ENCODE peak calls at places on chromosomes 12 and 14, in seven cellular contexts. H is Peyer's patch, K is HFFc6, B is progenitor cell of endocrine pancreas, J is HCT116, G is dorsolateral prefrontal cortex, P is astrocyte of the spinal cord. X is an unnamed sample.

GRCh38 chr12:15278816-15279658 is 43.3 kb upstream of the PTPRO start:
- DNase-seq in H (peak), K (peak), B (no peak), J (no peak), G (no peak), P (peak), X (no peak)

GRCh38 chr12:22038734-22039133 is 7.3 kb upstream of the CMAS start:
- DNase-seq in H (no peak), K (no peak), B (no peak), J (no peak), G (no peak), P (no peak), X (no peak)

GRCh38 chr14:33990790-33991189 is 39.9 kb upstream of the EGLN3 start:
- DNase-seq in H (no peak), K (no peak), B (no peak), J (no peak), G (no peak), P (no peak), X (no peak)

GRCh38 chr12:132320767-132321211 is 8.6 kb downstream of the GALNT9 start:
- DNase-seq in H (no peak), K (no peak), B (no peak), J (no peak), G (no peak), P (no peak), X (no peak)

GRCh38 chr12:71759941-71760340 is 5.3 kb downstream of the RAB21 start:
- DNase-seq in H (no peak), K (no peak), B (no peak), J (no peak), G (no peak), P (no peak), X (no peak)

GRCh38 chr14:68719634-68720384 is 73.1 kb downstream of the ZFP36L1 start:
- DNase-seq in H (no peak), K (no peak), B (no peak), J (no peak), G (no peak), P (no peak), X (no peak)

GRCh38 chr14:85534435-85534834 is 4.5 kb downstream of the FLRT2 start:
- DNase-seq in H (no peak), K (no peak), B (no peak), J (no peak), G (peak), P (no peak), X (no peak)

GRCh38 chr12:124538194-124539082 is 29.0 kb downstream of the NCOR2 start:
- DNase-seq in H (no peak), K (no peak), B (no peak), J (no peak), G (no peak), P (no peak), X (no peak)

GRCh38 chr14:59103396-59103795 is 85.1 kb upstream of the DAAM1 start:
- DNase-seq in H (no peak), K (peak), B (no peak), J (no peak), G (no peak), P (peak), X (no peak)

GRCh38 chr12:110585231-110585799 is 2.2 kb upstream of the PPTC7 start:
- DNase-seq in H (no peak), K (peak), B (no peak), J (no peak), G (no peak), P (peak), X (no peak)

GRCh38 chr12:21169878-21170472 is 39.0 kb downstream of the SLCO1B1 start:
- DNase-seq in H (no peak), K (peak), B (peak), J (peak), G (no peak), P (peak), X (no peak)

GRCh38 chr12:57210461-57210860 is 6.1 kb upstream of the NXPH4 start:
- DNase-seq in H (no peak), K (no peak), B (no peak), J (no peak), G (no peak), P (no peak), X (no peak)

GRCh38 chr12:15220961-15221885 is at the start of gene RERG:
- DNase-seq in H (peak), K (peak), B (peak), J (peak), G (peak), P (peak), X (peak)

GRCh38 chr12:94305293-94305957 is 154.2 kb downstream of the CEP83 start:
- DNase-seq in H (no peak), K (peak), B (no peak), J (no peak), G (no peak), P (peak), X (no peak)

GRCh38 chr12:39619316-39619659 is 315 bp downstream of the ABCD2 start:
- DNase-seq in H (no peak), K (no peak), B (no peak), J (no peak), G (no peak), P (no peak), X (no peak)

GRCh38 chr14:74244115-74244514 is 4.9 kb downstream of the VSX2 start:
- DNase-seq in H (no peak), K (no peak), B (no peak), J (no peak), G (no peak), P (no peak), X (no peak)
- TF ChIP-seq CTCF in H (no peak), K (no peak), B (peak), J (peak), G (no peak), P (peak), X (no peak)

GRCh38 chr12:74906224-74906623 is 303.4 kb downstream of the KCNC2 start:
- DNase-seq in H (no peak), K (no peak), B (no peak), J (no peak), G (no peak), P (no peak), X (no peak)
- TF ChIP-seq CTCF in H (no peak), K (no peak), B (no peak), J (peak), G (no peak), P (peak), X (no peak)

GRCh38 chr12:53755451-53756290 is 3.9 kb upstream of the CISTR start:
- DNase-seq in H (no peak), K (no peak), B (no peak), J (no peak), G (no peak), P (no peak), X (no peak)
- TF ChIP-seq CTCF in H (no peak), K (peak), B (no peak), J (peak), G (no peak), P (no peak), X (no peak)

GRCh38 chr12:104764225-104765073 is 193.6 kb downstream of the SLC41A2 start:
- DNase-seq in H (no peak), K (no peak), B (no peak), J (no peak), G (no peak), P (no peak), X (no peak)
- TF ChIP-seq CTCF in H (no peak), K (no peak), B (no peak), J (no peak), G (no peak), P (no peak), X (no peak)

DNA sequence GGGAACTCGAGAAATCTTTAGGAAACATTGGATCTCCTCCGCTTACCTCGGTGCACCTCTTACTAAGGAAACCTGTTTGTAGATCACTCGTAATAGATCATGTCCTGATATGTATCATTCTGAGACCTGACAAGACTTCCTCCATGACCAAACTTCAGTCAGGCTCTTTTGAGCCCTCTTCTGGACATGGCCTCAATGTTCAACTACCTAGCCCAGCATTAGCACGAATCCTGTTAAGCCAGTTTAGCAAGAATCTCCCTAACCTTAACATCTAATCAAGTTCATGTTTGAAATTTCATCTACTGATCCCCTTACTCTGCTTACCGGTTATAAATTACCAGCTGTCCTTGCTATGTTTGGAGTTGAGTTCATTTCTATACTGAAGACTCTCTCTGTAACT is 713.9 kb upstream of the USP15 start:
- DNase-seq in H (no peak), K (no peak), B (no peak), J (peak), G (no peak), P (no peak), X (no peak)
- TF ChIP-seq CTCF in H (no peak), K (no peak), B (peak), J (peak), G (no peak), P (no peak), X (no peak)

GRCh38 chr12:85923767-85924331 is 49.8 kb downstream of the NTS start:
- DNase-seq in H (no peak), K (peak), B (no peak), J (peak), G (no peak), P (peak), X (no peak)
- TF ChIP-seq CTCF in H (peak), K (peak), B (peak), J (peak), G (peak), P (peak), X (no peak)

GRCh38 chr12:68406134-68406576 is 74.0 kb upstream of the MDM1 start:
- DNase-seq in H (peak), K (peak), B (no peak), J (no peak), G (peak), P (peak), X (no peak)
- TF ChIP-seq CTCF in H (no peak), K (peak), B (peak), J (peak), G (no peak), P (peak), X (no peak)

GRCh38 chr12:127328867-127329266 is 938.1 kb upstream of the TMEM132C start:
- DNase-seq in H (no peak), K (no peak), B (no peak), J (no peak), G (no peak), P (no peak), X (no peak)
- TF ChIP-seq CTCF in H (no peak), K (no peak), B (no peak), J (no peak), G (no peak), P (no peak), X (no peak)

GRCh38 chr12:106096376-106096775 is 42.4 kb downstream of the NUAK1 start:
- DNase-seq in H (no peak), K (no peak), B (no peak), J (no peak), G (no peak), P (peak), X (no peak)
- TF ChIP-seq CTCF in H (no peak), K (no peak), B (no peak), J (no peak), G (no peak), P (no peak), X (no peak)

GRCh38 chr14:77011226-77011762 is 17.2 kb downstream of the IRF2BPL start:
- DNase-seq in H (no peak), K (no peak), B (no peak), J (no peak), G (no peak), P (no peak), X (no peak)
- TF ChIP-seq CTCF in H (no peak), K (no peak), B (no peak), J (no peak), G (no peak), P (no peak), X (no peak)